ENCODE peak calls at places on chromosomes 2 and 18, in six cellular contexts. V, J, Q, X, E and T are unnamed samples.

GRCh38 chr18:55102508-55102907 is 143.2 kb upstream of the CCDC68 start:
- DNase-seq in V (no peak), J (no peak), Q (no peak), X (no peak), E (no peak), T (no peak)

GRCh38 chr2:120736955-120737801 is 1.5 kb downstream of the GLI2 start:
- DNase-seq in E (peak; percentile 76), J (no peak), V (peak; percentile 72), Q (peak; percentile 83), X (no peak), T (peak; percentile 69)

GRCh38 chr18:2883137-2883671 is 36.4 kb downstream of the EMILIN2 start:
- DNase-seq in V (no peak), Q (no peak), E (no peak), X (peak; percentile 89), J (peak; percentile 54), T (no peak)

GRCh38 chr2:156635646-156636045 is 199.5 kb downstream of the GPD2 start:
- DNase-seq in E (no peak), J (no peak), Q (no peak), V (no peak), X (no peak), T (no peak)

GRCh38 chr18:70245941-70246537 is 40.6 kb upstream of the RTTN start:
- DNase-seq in V (no peak), X (no peak), Q (no peak), J (no peak), E (no peak), T (no peak)

GRCh38 chr2:177078416-177078815 is 134.2 kb upstream of the HNRNPA3 start:
- DNase-seq in J (no peak), E (no peak), X (peak; percentile 19), Q (peak; percentile 11), V (no peak), T (no peak)

GRCh38 chr2:177106212-177106611 is 106.4 kb upstream of the HNRNPA3 start:
- DNase-seq in Q (peak; percentile 24), J (no peak), V (peak; percentile 41), E (peak; percentile 8), X (peak; percentile 30), T (peak; percentile 8)

GRCh38 chr18:36640005-36640952 is 188.5 kb downstream of the TPGS2 start:
- DNase-seq in Q (no peak), X (no peak), V (no peak), J (no peak), E (no peak), T (no peak)

GRCh38 chr2:160387558-160388262 is 105.9 kb downstream of the RBMS1 start:
- DNase-seq in E (peak; percentile 45), X (no peak), J (no peak), Q (peak; percentile 85), V (no peak), T (peak; percentile 94)

GRCh38 chr2:112688086-112688880 is 32.5 kb upstream of the NT5DC4 start:
- DNase-seq in V (no peak), E (no peak), J (no peak), X (peak; percentile 56), Q (peak; percentile 44), T (peak; percentile 44)